ENCODE peak calls at places on chromosomes 1 and 21, in five cellular contexts. X, N, T, K and I are unnamed samples.

GRCh38 chr21:39073717-39074116 is 109.5 kb downstream of the PSMG1 start:
- DNase-seq in T (no peak), K (no peak), X (no peak), N (no peak), I (no peak)

GRCh38 chr1:180155202-180155682 is 573 bp downstream of the QSOX1 start:
- DNase-seq in T (no peak), N (peak), X (no peak), K (no peak), I (no peak)

GRCh38 chr1:156625436-156626078 is 6.3 kb downstream of the HAPLN2 start:
- DNase-seq in N (peak), T (no peak), X (peak), K (no peak), I (peak)

GRCh38 chr1:201708085-201708512 is 120.9 kb upstream of the IPO9 start:
- DNase-seq in K (no peak), X (peak), T (no peak), N (no peak), I (peak)

GRCh38 chr1:179798864-179799516 is 55.9 kb downstream of the FAM163A start:
- DNase-seq in K (no peak), N (no peak), T (no peak), X (no peak), I (no peak)

GRCh38 chr1:189151361-189151760 is 1326.3 kb downstream of the BRINP3 start:
- DNase-seq in T (no peak), X (no peak), K (no peak), N (no peak), I (no peak)

GRCh38 chr1:155085504-155086181 is 7.0 kb downstream of the EFNA3 start:
- DNase-seq in T (peak), N (peak), X (no peak), K (no peak), I (peak)

GRCh38 chr21:24045775-24046215 is 1561.5 kb downstream of the MRPL39 start:
- DNase-seq in X (peak), T (no peak), K (no peak), N (peak), I (peak)

GRCh38 chr1:172746091-172746949 is 87.4 kb downstream of the FASLG start:
- DNase-seq in X (peak), N (no peak), K (peak), T (peak), I (peak)

GRCh38 chr1:25661043-25661807 is 44.6 kb downstream of the MAN1C1 start:
- DNase-seq in N (peak), K (no peak), T (no peak), X (peak), I (no peak)

GRCh38 chr1:37485902-37486679 is 11.7 kb downstream of the ZC3H12A start:
- DNase-seq in N (no peak), T (no peak), X (peak), K (no peak), I (no peak)

GRCh38 chr1:163295949-163296348 is 25.8 kb upstream of the NUF2 start:
- DNase-seq in T (no peak), K (no peak), N (no peak), X (peak), I (no peak)

GRCh38 chr21:37463083-37463780 is 96.7 kb downstream of the DYRK1A start:
- DNase-seq in T (peak), K (peak), X (peak), N (peak), I (peak)

GRCh38 chr1:6426972-6427350 is 2.4 kb downstream of the ESPN start:
- DNase-seq in N (no peak), X (no peak), T (no peak), K (no peak), I (no peak)

GRCh38 chr21:43976661-43977060 is 35.4 kb upstream of the TRAPPC10 start:
- DNase-seq in N (no peak), T (no peak), K (no peak), X (no peak), I (no peak)

GRCh38 chr1:113391643-113392271 is 1.4 kb downstream of the MAGI3 start:
- DNase-seq in T (peak), N (peak), K (no peak), X (no peak), I (no peak)

GRCh38 chr1:87398644-87399043 is 70.0 kb downstream of the LMO4 start:
- DNase-seq in N (no peak), K (no peak), T (peak), X (peak), I (no peak)

GRCh38 chr1:119929643-119930310 is 33.5 kb upstream of the ADAM30 start:
- DNase-seq in K (no peak), N (no peak), X (no peak), T (peak), I (no peak)

GRCh38 chr1:243345205-243345604 is 89.4 kb downstream of the SDCCAG8 start:
- DNase-seq in K (no peak), N (no peak), T (no peak), X (peak), I (peak)

GRCh38 chr1:16436946-16437474 is at the start of gene SPATA21:
- DNase-seq in T (no peak), X (no peak), N (no peak), K (no peak), I (no peak)

GRCh38 chr1:54833146-54833545 is 32.0 kb upstream of the TTC22 start:
- DNase-seq in N (no peak), X (no peak), K (no peak), T (no peak), I (no peak)

GRCh38 chr1:55466343-55466742 is 251.2 kb upstream of the USP24 start:
- DNase-seq in T (peak), K (no peak), X (peak), N (no peak), I (no peak)

GRCh38 chr1:1305300-1306069 is 2.2 kb downstream of the ACAP3 start:
- DNase-seq in T (peak), N (peak), X (peak), K (no peak), I (peak)

GRCh38 chr1:229085291-229085690 is 185.6 kb upstream of the RAB4A start:
- DNase-seq in N (no peak), T (no peak), X (no peak), K (no peak), I (no peak)
- H3K27ac ChIP-seq in N (no peak), T (no peak), X (no peak), K (no peak), I (no peak)

DNA sequence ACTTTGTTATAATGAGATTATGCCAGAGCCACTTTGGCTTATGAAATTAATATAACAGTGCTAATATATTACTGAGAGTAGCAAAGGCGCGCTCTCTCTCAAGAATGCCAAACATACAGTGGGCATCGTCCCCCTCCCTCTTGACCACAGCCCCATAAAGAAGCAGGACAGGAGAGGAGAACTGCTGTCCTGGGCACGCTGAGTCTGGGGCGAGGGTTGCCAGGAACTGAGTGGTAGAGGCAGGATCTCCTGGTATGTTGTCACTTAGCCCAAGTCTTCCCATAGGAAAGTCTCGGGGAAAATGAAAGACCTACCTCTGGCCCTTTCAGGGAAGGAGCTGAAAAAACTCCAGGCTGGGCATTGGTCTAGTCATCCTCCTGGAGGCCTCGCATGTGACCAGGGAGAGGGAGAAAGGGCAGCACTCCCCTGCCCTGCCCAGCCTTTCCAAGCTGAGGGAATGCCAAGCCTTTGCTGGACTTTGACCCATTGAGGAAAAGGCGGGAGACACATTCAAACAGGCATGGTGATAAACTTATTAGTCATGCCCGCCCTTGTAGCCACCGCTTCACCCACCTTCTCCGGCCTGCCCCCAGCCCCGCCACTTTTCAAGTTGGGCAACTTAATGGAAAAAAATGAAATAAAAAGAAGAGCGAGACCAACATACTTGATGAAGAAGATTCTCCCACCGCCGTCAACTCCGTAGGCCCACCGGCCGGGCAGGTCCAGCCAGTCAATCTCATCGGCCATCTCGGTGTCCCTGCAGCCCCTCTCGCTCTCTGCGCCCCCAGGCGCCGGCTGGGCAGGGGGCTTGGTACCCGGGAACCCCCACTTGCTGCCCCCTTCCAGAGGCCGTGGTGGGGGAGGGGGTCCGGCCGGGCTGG is 17.4 kb upstream of the PLEKHA6 start:
- DNase-seq in X (no peak), T (no peak), K (peak), N (no peak), I (no peak)
- H3K9ac ChIP-seq in X (no peak), T (no peak), K (peak), N (no peak), I (no peak)

GRCh38 chr1:231407049-231407448 is 15.0 kb downstream of the EGLN1 start:
- DNase-seq in K (no peak), N (no peak), X (no peak), T (no peak), I (no peak)
- H3K4me2 ChIP-seq in K (peak), N (no peak), X (no peak), T (no peak), I (no peak)

DNA sequence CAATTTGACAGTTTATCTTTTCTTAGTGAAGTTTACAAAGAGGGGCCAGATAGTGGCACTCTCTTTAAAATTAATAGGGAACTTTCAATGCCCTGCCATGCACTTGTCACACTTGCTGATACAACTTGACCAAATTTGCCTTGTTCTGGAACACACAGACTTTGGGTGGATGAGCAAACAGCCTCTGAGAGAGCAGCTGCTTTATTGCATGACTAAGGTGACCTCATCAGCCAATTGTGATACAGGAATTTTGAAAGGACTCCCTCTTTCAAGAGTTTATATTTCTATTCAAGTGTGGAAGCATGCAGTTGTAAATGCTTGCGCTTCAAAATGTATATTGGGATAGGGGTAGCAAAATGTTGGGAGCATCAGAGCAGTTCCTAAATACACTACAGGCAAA is 2.1 kb upstream of the RGS1 start:
- DNase-seq in X (peak), K (no peak), T (no peak), N (no peak), I (peak)
- H3K27ac ChIP-seq in X (no peak), K (no peak), T (no peak), N (no peak), I (peak)

GRCh38 chr1:59014827-59015226 is 231.0 kb upstream of the JUN start:
- DNase-seq in X (no peak), T (no peak), N (no peak), K (no peak), I (no peak)

GRCh38 chr1:59016390-59016789 is 232.5 kb upstream of the JUN start:
- DNase-seq in N (no peak), K (no peak), X (no peak), T (peak), I (no peak)

GRCh38 chr1:59013928-59014279 is 230.1 kb upstream of the JUN start:
- DNase-seq in N (no peak), K (no peak), T (no peak), X (no peak), I (no peak)

GRCh38 chr1:59017501-59018231 is 233.8 kb upstream of the JUN start:
- DNase-seq in K (no peak), T (peak), N (no peak), X (peak), I (no peak)

DNA sequence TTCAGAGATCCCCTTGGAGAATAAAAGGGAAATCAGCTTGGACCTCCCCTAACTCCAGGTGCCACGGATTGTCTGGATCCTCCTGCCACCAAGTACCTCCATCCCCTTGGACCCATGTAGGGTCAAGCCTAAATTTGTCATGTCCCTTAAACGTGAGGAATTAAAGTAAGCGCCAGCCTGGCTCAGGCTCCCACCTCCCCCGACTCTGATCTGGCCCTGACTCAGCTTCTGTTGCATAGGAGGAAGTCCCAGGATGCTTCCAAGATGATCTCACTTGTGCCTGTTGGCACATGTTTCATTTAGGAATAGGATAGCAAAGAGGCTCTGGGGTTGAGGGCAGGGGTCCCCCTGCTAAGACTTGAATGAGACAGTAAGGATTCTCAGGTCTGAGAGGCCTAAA is 231.9 kb upstream of the JUN start:
- DNase-seq in K (no peak), X (peak), N (no peak), T (peak), I (no peak)
- H3K9ac ChIP-seq in K (no peak), X (no peak), N (no peak), T (no peak), I (no peak)